ENCODE peak calls at places on chromosomes 16 and 17, in four cellular contexts. I is Right ventricle myocardium inferior, H is T-helper 2 cell, Z is hypothalamus. G is an unnamed sample.

GRCh38 chr17:18093616-18094408 is 6.1 kb downstream of the DRG2 start:
- DNase-seq in I (peak; percentile 79), Z (no peak), H (no peak), G (no peak)

GRCh38 chr16:70695351-70696070 is 9.7 kb upstream of the MTSS2 start:
- DNase-seq in H (no peak), I (peak; percentile 83), Z (no peak), G (no peak)

GRCh38 chr17:83200231-83200699 is 120.9 kb downstream of the METRNL start:
- DNase-seq in H (peak; percentile 8), I (peak; percentile 89), Z (no peak), G (no peak)

GRCh38 chr17:80474231-80474932 is 2.0 kb downstream of the NPTX1 start:
- DNase-seq in I (no peak), Z (peak; percentile 14), H (no peak), G (no peak)

GRCh38 chr17:64787921-64788271 is 125.8 kb upstream of the SMURF2 start:
- DNase-seq in Z (no peak), H (no peak), I (no peak), G (no peak)

GRCh38 chr17:16419074-16419928 is 3.9 kb downstream of the TRPV2 start:
- DNase-seq in H (no peak), I (no peak), Z (no peak), G (peak; percentile 51)

GRCh38 chr17:77516902-77517301 is 376.1 kb downstream of the SEC14L1 start:
- DNase-seq in I (no peak), Z (no peak), H (no peak), G (no peak)

GRCh38 chr16:59783191-59783590 is 1049.1 kb upstream of the GOT2 start:
- DNase-seq in H (no peak), Z (no peak), I (no peak), G (no peak)

GRCh38 chr17:4559851-4560820 is at the start of gene GGT6:
- DNase-seq in I (no peak), H (no peak), Z (no peak), G (no peak)

GRCh38 chr16:47013172-47013571 is 39.7 kb upstream of the DNAJA2 start:
- DNase-seq in Z (no peak), H (no peak), I (no peak), G (no peak)

GRCh38 chr16:77066896-77067496 is 124.0 kb upstream of the MON1B start:
- DNase-seq in H (no peak), Z (no peak), I (no peak), G (no peak)

GRCh38 chr17:77383613-77384608 is 243.1 kb downstream of the SEC14L1 start:
- DNase-seq in H (no peak), I (peak; percentile 82), Z (no peak), G (no peak)

GRCh38 chr16:1691276-1691675 is 13.2 kb downstream of the JPT2 start:
- DNase-seq in I (no peak), Z (no peak), H (no peak), G (no peak)

GRCh38 chr17:42459983-42460300 is 1.3 kb downstream of the ATP6V0A1 start:
- DNase-seq in Z (no peak), H (no peak), I (no peak), G (no peak)

GRCh38 chr16:30430428-30430970 is 669 bp upstream of the DCTPP1 start:
- DNase-seq in I (peak; percentile 64), H (no peak), Z (no peak), G (no peak)

GRCh38 chr16:85615852-85616607 is 2.9 kb downstream of the GSE1 start:
- DNase-seq in Z (peak; percentile 25), H (peak; percentile 33), I (peak; percentile 91), G (peak; percentile 20)

GRCh38 chr17:60253048-60253447 is 103.3 kb downstream of the CA4 start:
- DNase-seq in H (no peak), I (no peak), Z (no peak), G (no peak)